ENCODE peak calls at places on chromosomes 2 and 18, in four cellular contexts. K, E, S and A are unnamed samples.

GRCh38 chr2:32772623-32773221 is 144.9 kb downstream of the TTC27 start:
- DNase-seq in K (peak; percentile 48), E (peak; percentile 75), S (peak; percentile 61), A (peak; percentile 21)

GRCh38 chr18:68817584-68817983 is 19.7 kb downstream of the CCDC102B start:
- DNase-seq in S (no peak), K (no peak), E (no peak), A (no peak)

GRCh38 chr2:218984239-218985020 is 554 bp downstream of the FEV start:
- DNase-seq in S (no peak), E (peak; percentile 78), K (no peak), A (no peak)

GRCh38 chr2:112257575-112257974 is 2.7 kb upstream of the ZC3H8 start:
- DNase-seq in K (no peak), E (no peak), S (no peak), A (no peak)

GRCh38 chr2:241035142-241035817 is 36.9 kb downstream of the SNED1 start:
- DNase-seq in K (no peak), S (no peak), E (no peak), A (no peak)

GRCh38 chr18:34848695-34849094 is 138.6 kb downstream of the DTNA start:
- DNase-seq in S (no peak), E (no peak), K (no peak), A (no peak)

GRCh38 chr2:86764661-86765307 is 25.9 kb downstream of the CD8A start:
- DNase-seq in K (peak; percentile 43), E (peak; percentile 58), S (peak; percentile 38), A (peak; percentile 37)

GRCh38 chr2:201930043-201930442 is 103.6 kb upstream of the FZD7 start:
- DNase-seq in E (no peak), K (no peak), S (no peak), A (no peak)

GRCh38 chr18:49359732-49360444 is 100.6 kb downstream of the DYM start:
- DNase-seq in S (no peak), E (no peak), K (no peak), A (no peak)

GRCh38 chr2:230691005-230691647 is 21.5 kb upstream of the CAB39 start:
- DNase-seq in K (peak; percentile 65), E (no peak), S (no peak), A (peak; percentile 71)

GRCh38 chr2:190351955-190352354 is 8.6 kb downstream of the INPP1 start:
- DNase-seq in K (no peak), S (no peak), E (no peak), A (no peak)

GRCh38 chr2:210356944-210357343 is 42.0 kb upstream of the MYL1 start:
- DNase-seq in E (no peak), S (no peak), K (no peak), A (no peak)

GRCh38 chr18:22547807-22548561 is 130.3 kb upstream of the CTAGE1 start:
- DNase-seq in S (no peak), E (no peak), K (no peak), A (no peak)

GRCh38 chr2:72991439-72991725 is 74.1 kb downstream of the EMX1 start:
- DNase-seq in E (no peak), S (no peak), K (no peak), A (no peak)

GRCh38 chr18:74682998-74683311 is 85.3 kb downstream of the ZNF407 start:
- DNase-seq in E (peak; percentile 12), S (no peak), K (no peak), A (no peak)

GRCh38 chr2:155308367-155309009 is 610.0 kb downstream of the KCNJ3 start:
- DNase-seq in K (peak; percentile 2), E (no peak), S (no peak), A (no peak)
- TF ChIP-seq ELF1 in K (no peak), E (no peak), S (no peak), A (no peak)

GRCh38 chr2:205660521-205661124 is 21.7 kb upstream of the NRP2 start:
- DNase-seq in E (no peak), K (no peak), S (no peak), A (no peak)
- TF ChIP-seq ELF1 in E (no peak), K (no peak), S (no peak), A (no peak)

GRCh38 chr2:650343-651310 is 26.6 kb downstream of the TMEM18 start:
- DNase-seq in E (no peak), S (no peak), K (no peak), A (no peak)
- TF ChIP-seq ELF1 in E (no peak), S (no peak), K (no peak), A (no peak)

DNA sequence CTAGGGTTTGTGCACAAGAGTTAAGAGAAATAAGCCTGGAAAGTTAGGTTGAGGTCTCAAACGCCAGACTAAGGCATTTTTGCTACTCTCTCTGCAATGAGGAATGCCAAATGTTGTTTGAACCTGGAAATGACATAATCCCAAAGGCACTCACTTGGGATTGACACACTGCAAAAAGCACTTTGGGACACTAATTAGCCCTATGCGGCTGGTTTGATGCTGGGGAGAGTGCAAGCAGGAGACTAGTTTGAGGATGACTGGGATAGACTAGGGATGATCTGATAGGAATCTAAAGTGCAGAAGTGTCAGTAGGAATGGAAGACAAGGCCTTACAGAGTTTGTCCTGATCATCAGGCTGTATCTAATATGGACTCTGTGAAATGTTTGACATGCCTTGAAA is 469.0 kb downstream of the SLC4A3 start:
- DNase-seq in E (no peak), S (no peak), K (no peak), A (no peak)
- TF ChIP-seq ELF1 in E (no peak), S (no peak), K (no peak), A (no peak)

GRCh38 chr2:239035361-239035814 is 187.5 kb downstream of the TWIST2 start:
- DNase-seq in E (peak; percentile 98), S (peak; percentile 89), K (no peak), A (peak; percentile 4)
- TF ChIP-seq ELF1 in E (no peak), S (no peak), K (no peak), A (no peak)